ENCODE peak calls at places on chromosomes 7 and 10, in seven cellular contexts. V is transverse colon, R is B cell, Y is BJ, A is brain microvascular endothelial cell, H is IMR-90, U is cardiac muscle cell. W is an unnamed sample.

GRCh38 chr10:97867220-97867800 is 17.7 kb downstream of the GOLGA7B start:
- DNase-seq in V (no peak), R (no peak), Y (no peak), A (no peak), H (no peak), U (no peak), W (no peak)

GRCh38 chr10:115572740-115573455 is 479.7 kb downstream of the ATRNL1 start:
- DNase-seq in V (no peak), R (no peak), Y (no peak), A (no peak), H (no peak), U (peak; percentile 19), W (peak; percentile 2)

GRCh38 chr10:929965-930364 is 1.5 kb downstream of the LARP4B start:
- DNase-seq in V (no peak), R (no peak), Y (no peak), A (no peak), H (no peak), U (no peak), W (no peak)

GRCh38 chr7:27245798-27246691 is 3.4 kb downstream of the EVX1 start:
- DNase-seq in V (peak; percentile 66), R (no peak), Y (no peak), A (no peak), H (no peak), U (no peak), W (peak; percentile 86)

GRCh38 chr10:51074238-51075028 is at the start of gene PRKG1:
- DNase-seq in V (peak; percentile 71), R (no peak), Y (peak; percentile 39), A (peak; percentile 80), H (peak; percentile 85), U (peak; percentile 82), W (peak; percentile 89)

GRCh38 chr10:95564291-95564690 is 3.1 kb upstream of the SORBS1 start:
- DNase-seq in V (no peak), R (no peak), Y (no peak), A (no peak), H (no peak), U (no peak), W (no peak)

GRCh38 chr10:86288695-86289576 is 77.7 kb downstream of the GRID1 start:
- DNase-seq in V (no peak), R (no peak), Y (no peak), A (no peak), H (no peak), U (no peak), W (no peak)

GRCh38 chr7:16524332-16524731 is 2.3 kb upstream of the LRRC72 start:
- DNase-seq in V (no peak), R (no peak), Y (no peak), A (no peak), H (no peak), U (no peak), W (no peak)

GRCh38 chr7:3154881-3155494 is 111.3 kb upstream of the CARD11 start:
- DNase-seq in V (peak; percentile 31), R (peak; percentile 72), Y (peak; percentile 0), A (peak; percentile 52), H (peak; percentile 48), U (peak; percentile 54), W (no peak)

GRCh38 chr7:98724591-98724990 is 107.5 kb downstream of the NPTX2 start:
- DNase-seq in V (no peak), R (no peak), Y (no peak), A (no peak), H (no peak), U (no peak), W (no peak)

GRCh38 chr10:24912214-24912613 is 40.2 kb downstream of the PRTFDC1 start:
- DNase-seq in V (no peak), R (no peak), Y (no peak), A (peak; percentile 54), H (peak; percentile 43), U (no peak), W (no peak)

GRCh38 chr7:1122832-1123501 is 35.1 kb downstream of the GPER1 start:
- DNase-seq in V (no peak), R (no peak), Y (no peak), A (no peak), H (no peak), U (no peak), W (no peak)

GRCh38 chr7:1124164-1124563 is 35.8 kb downstream of the ZFAND2A start:
- DNase-seq in V (no peak), R (no peak), Y (no peak), A (no peak), H (no peak), U (no peak), W (no peak)

GRCh38 chr7:1121886-1122831 is 34.2 kb downstream of the GPER1 start:
- DNase-seq in V (no peak), R (no peak), Y (no peak), A (no peak), H (no peak), U (no peak), W (no peak)

GRCh38 chr7:1124816-1125602 is 35.0 kb downstream of the ZFAND2A start:
- DNase-seq in V (no peak), R (no peak), Y (no peak), A (no peak), H (no peak), U (no peak), W (no peak)

GRCh38 chr7:1123721-1124120 is 35.8 kb downstream of the GPER1 start:
- DNase-seq in V (peak; percentile 57), R (no peak), Y (no peak), A (peak; percentile 64), H (peak; percentile 79), U (peak; percentile 81), W (peak; percentile 81)
- TF ChIP-seq CTCF in V (peak; percentile 55), R (no peak), Y (peak; percentile 65), A (peak; percentile 90), H (peak; percentile 69), U (peak; percentile 76), W (peak; percentile 47)

DNA sequence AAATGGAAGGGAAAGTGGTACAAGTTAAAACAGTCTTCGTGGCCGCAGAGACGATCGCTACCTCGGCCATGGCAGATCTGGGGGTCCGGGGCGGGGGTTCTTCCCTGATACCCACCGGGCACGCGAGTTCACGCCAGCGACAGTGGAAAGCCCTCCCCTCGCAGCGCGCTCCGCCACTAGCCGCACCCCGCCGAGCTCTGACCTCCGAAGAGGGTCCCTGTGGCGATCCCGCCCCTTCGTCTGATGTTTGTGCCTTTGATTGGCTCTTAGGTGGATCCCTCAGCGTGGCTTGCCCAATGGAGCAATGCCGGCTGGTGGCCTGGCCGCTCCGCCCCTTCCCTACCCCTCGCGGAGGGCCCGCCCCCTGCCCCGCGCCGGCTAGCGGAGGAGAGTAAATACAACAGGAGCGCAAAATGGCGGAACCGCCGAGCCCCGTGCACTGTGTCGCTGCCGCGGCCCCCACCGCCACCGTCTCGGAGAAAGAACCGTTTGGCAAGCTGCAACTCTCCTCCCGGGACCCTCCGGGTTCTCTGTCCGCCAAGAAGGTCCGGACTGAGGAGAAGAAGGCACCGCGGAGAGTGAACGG is at the start of gene RSBN1L:
- DNase-seq in V (peak; percentile 99), R (peak; percentile 98), Y (peak; percentile 80), A (peak; percentile 98), H (peak; percentile 97), U (peak; percentile 99), W (peak; percentile 99)
- TF ChIP-seq CTCF in V (peak; percentile 39), R (peak; percentile 61), Y (peak; percentile 55), A (peak; percentile 46), H (peak; percentile 39), U (peak; percentile 36), W (peak; percentile 59)

GRCh38 chr7:75650062-75650461 is 88.7 kb downstream of the HIP1 start:
- DNase-seq in V (no peak), R (no peak), Y (no peak), A (no peak), H (no peak), U (peak; percentile 57), W (no peak)
- TF ChIP-seq CTCF in V (no peak), R (no peak), Y (no peak), A (no peak), H (no peak), U (no peak), W (no peak)

DNA sequence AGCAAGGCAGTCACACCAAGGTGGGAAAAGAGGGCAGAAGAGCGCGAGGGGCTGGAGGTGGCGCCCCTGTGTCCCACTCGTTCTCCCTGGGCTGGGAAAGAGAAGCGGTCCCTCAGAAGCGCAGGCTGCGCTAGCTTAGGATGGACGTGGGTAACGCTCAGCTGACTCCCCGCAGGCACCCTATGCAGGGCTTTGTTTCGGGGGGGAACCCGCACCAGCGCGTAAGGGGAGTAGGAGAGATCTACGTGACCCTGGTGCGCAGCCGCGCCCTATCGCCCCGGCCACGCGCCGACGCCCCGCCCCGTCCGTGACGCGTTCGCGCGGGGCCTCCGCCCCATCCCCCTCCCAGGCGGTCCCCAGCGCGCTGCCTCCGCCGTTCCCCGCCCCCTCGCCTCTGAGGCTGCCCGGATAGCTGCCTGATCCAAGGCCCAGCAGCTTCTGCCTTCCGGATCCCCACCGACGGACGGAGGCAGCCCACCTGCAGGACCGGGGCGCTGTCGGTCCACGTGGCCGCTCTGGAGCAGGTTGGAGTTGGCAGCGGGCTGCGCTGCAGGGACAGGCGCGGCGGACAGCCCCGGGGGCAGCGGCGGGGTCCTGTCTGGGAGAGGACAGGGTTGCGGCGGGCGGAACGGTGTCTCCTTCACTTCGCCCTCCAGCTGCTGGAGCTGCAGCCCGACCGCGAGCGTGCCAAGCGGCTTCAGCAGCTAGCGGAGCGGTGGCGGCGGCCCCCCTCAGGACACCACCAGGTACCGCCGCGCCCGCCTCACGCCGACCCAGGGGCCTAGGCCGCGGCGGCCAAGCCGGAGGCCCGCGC is at the start of gene VDAC2:
- DNase-seq in V (peak; percentile 93), R (peak; percentile 93), Y (no peak), A (peak; percentile 73), H (peak; percentile 79), U (peak; percentile 92), W (peak; percentile 99)
- TF ChIP-seq CTCF in V (no peak), R (no peak), Y (no peak), A (no peak), H (no peak), U (no peak), W (no peak)

GRCh38 chr10:93468532-93469213 is 13.5 kb downstream of the MYOF start:
- DNase-seq in V (no peak), R (no peak), Y (peak; percentile 90), A (peak; percentile 90), H (peak; percentile 94), U (no peak), W (no peak)
- TF ChIP-seq CTCF in V (no peak), R (no peak), Y (peak; percentile 20), A (peak; percentile 33), H (no peak), U (no peak), W (no peak)

GRCh38 chr10:61744469-61744868 is 81.7 kb downstream of the CABCOCO1 start:
- DNase-seq in V (no peak), R (no peak), Y (no peak), A (no peak), H (no peak), U (no peak), W (no peak)
- TF ChIP-seq CTCF in V (no peak), R (no peak), Y (no peak), A (peak; percentile 47), H (no peak), U (peak; percentile 18), W (no peak)

W was measured in upper lobe of left lung.